ENCODE peak calls at places on chromosomes 7 and 10, in six cellular contexts. Y is amygdala; V is effector memory CD8-positive, alpha-beta T cell; K is midbrain; U is stimulated activated CD8-positive, alpha-beta memory T cell treated with anti-CD3 and anti-CD28 coated beads, Interleukin-4, amount 100 ng/mL, for 1 hour; R is GM23248. J is an unnamed sample.
A peak's percentile ranks its signal among the peaks of the same experiment; 100 is the strongest.

GRCh38 chr10:132685921-132686680 is 99.8 kb downstream of the NKX6-2 start:
- DNase-seq in V (no peak), R (no peak), U (no peak), Y (no peak), K (no peak), J (no peak)

GRCh38 chr7:114939484-114940097 is 17.7 kb downstream of the MDFIC start:
- DNase-seq in Y (no peak), R (peak; percentile 17), V (peak; percentile 25), U (no peak), K (no peak), J (no peak)

GRCh38 chr7:98394377-98394836 is 6.5 kb downstream of the BAIAP2L1 start:
- DNase-seq in Y (no peak), U (no peak), K (no peak), V (no peak), R (peak; percentile 87), J (no peak)

GRCh38 chr7:74371381-74372059 is 82.2 kb upstream of the GTF2IRD1 start:
- DNase-seq in Y (no peak), V (no peak), U (no peak), K (peak; percentile 31), R (no peak), J (no peak)

GRCh38 chr7:132275384-132275783 is 300.9 kb downstream of the PLXNA4 start:
- DNase-seq in K (no peak), V (no peak), U (no peak), R (no peak), Y (no peak), J (no peak)

GRCh38 chr10:107098326-107098725 is 66.2 kb downstream of the SORCS1 start:
- DNase-seq in V (no peak), K (no peak), Y (no peak), U (no peak), R (no peak), J (no peak)

GRCh38 chr10:91887075-91887899 is 22.0 kb downstream of the FGFBP3 start:
- DNase-seq in U (no peak), R (peak; percentile 57), V (peak; percentile 7), Y (peak; percentile 60), K (peak; percentile 25), J (peak; percentile 8)

GRCh38 chr7:22671177-22671879 is 55.7 kb upstream of the IL6 start:
- DNase-seq in K (no peak), V (no peak), Y (no peak), R (peak; percentile 21), U (no peak), J (no peak)

GRCh38 chr10:44589931-44590330 is 205.0 kb upstream of the CXCL12 start:
- DNase-seq in K (no peak), U (no peak), V (no peak), R (no peak), Y (no peak), J (no peak)

GRCh38 chr10:15439381-15439837 is 68.3 kb upstream of the FAM171A1 start:
- DNase-seq in U (no peak), R (peak; percentile 66), V (no peak), Y (no peak), K (no peak), J (no peak)

GRCh38 chr10:114931072-114931679 is 6.8 kb upstream of the TRUB1 start:
- DNase-seq in R (peak; percentile 14), V (no peak), Y (no peak), K (no peak), U (no peak), J (no peak)

GRCh38 chr10:11742779-11743298 is 657 bp downstream of the ECHDC3 start:
- DNase-seq in V (no peak), Y (no peak), K (no peak), U (no peak), R (no peak), J (no peak)

GRCh38 chr7:22090512-22090911 is 144.8 kb upstream of the CDCA7L start:
- DNase-seq in V (no peak), K (no peak), R (no peak), Y (no peak), U (no peak), J (no peak)

GRCh38 chr10:113780681-113781250 is 29.3 kb downstream of the PLEKHS1 start:
- DNase-seq in K (peak; percentile 67), U (no peak), V (no peak), R (no peak), Y (peak; percentile 13), J (no peak)